ENCODE peak calls at places on chromosomes 16 and 17, in five cellular contexts. A is ovary, T is H1, Z is fibroblast of lung, N is GM13977. Y is an unnamed sample.

GRCh38 chr16:86044241-86044671 is 145.3 kb downstream of the IRF8 start:
- DNase-seq in A (no peak), T (peak), Z (peak), N (peak), Y (peak)

GRCh38 chr17:40518401-40519088 is 17.1 kb upstream of the TNS4 start:
- DNase-seq in A (no peak), T (no peak), Z (no peak), N (no peak), Y (peak)

GRCh38 chr17:78341559-78342437 is 18.1 kb downstream of the SOCS3 start:
- DNase-seq in A (peak), T (peak), Z (peak), N (peak), Y (peak)

GRCh38 chr17:7249830-7250229 is 1.7 kb downstream of the CTDNEP1 start:
- DNase-seq in A (no peak), T (no peak), Z (no peak), N (no peak), Y (no peak)

GRCh38 chr17:76720211-76720610 is 6.2 kb downstream of the JMJD6 start:
- DNase-seq in A (no peak), T (no peak), Z (no peak), N (no peak), Y (no peak)

GRCh38 chr17:55727920-55728319 is 5.3 kb upstream of the TMEM100 start:
- DNase-seq in A (no peak), T (no peak), Z (no peak), N (no peak), Y (no peak)

GRCh38 chr16:31130899-31131298 is 4.6 kb downstream of the PRSS8 start:
- DNase-seq in A (no peak), T (peak), Z (no peak), N (no peak), Y (peak)

GRCh38 chr16:81889896-81890634 is 111.0 kb downstream of the PLCG2 start:
- DNase-seq in A (peak), T (peak), Z (peak), N (peak), Y (peak)

GRCh38 chr16:23274968-23275367 is 27.1 kb upstream of the SCNN1B start:
- DNase-seq in A (no peak), T (no peak), Z (no peak), N (no peak), Y (no peak)

DNA sequence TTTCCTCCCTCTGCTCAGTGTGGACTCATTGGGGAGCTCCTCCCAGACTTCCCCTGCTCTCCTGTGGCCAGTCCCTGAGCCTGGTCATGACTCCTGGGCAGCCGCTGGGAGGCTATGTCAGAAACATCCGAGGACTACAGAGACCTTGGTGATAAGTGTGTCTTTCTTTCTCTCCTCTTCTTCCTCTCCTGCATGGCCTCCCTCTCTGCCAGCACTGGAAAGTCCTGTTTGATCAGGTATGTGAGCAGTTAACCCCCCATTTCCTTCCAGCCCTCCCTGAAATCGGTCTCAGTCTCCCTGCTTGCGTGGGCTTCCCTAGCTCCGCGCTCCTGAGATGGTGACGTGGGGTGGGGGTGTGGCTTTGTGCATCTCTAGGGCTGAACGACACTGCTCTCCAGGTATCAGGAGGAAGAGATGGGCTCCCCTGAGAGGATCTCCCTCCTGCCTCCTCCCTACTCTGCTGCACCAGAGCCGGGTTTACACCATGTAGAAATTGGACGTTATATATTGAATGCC is 2.1 kb downstream of the RHBDL3 start:
- DNase-seq in A (no peak), T (peak), Z (no peak), N (no peak), Y (peak)
- TF ChIP-seq CTCF in A (no peak), T (no peak), Z (no peak), N (no peak), Y (no peak)

GRCh38 chr16:53789159-53789558 is 85.2 kb downstream of the FTO start:
- DNase-seq in A (no peak), T (no peak), Z (peak), N (no peak), Y (no peak)

GRCh38 chr16:53787423-53787822 is 83.5 kb downstream of the FTO start:
- DNase-seq in A (no peak), T (no peak), Z (peak), N (no peak), Y (no peak)

GRCh38 chr16:53792161-53792951 is 88.4 kb downstream of the FTO start:
- DNase-seq in A (no peak), T (no peak), Z (no peak), N (no peak), Y (no peak)
- TF ChIP-seq CTCF in A (no peak), T (no peak), Z (no peak), N (no peak), Y (no peak)

DNA sequence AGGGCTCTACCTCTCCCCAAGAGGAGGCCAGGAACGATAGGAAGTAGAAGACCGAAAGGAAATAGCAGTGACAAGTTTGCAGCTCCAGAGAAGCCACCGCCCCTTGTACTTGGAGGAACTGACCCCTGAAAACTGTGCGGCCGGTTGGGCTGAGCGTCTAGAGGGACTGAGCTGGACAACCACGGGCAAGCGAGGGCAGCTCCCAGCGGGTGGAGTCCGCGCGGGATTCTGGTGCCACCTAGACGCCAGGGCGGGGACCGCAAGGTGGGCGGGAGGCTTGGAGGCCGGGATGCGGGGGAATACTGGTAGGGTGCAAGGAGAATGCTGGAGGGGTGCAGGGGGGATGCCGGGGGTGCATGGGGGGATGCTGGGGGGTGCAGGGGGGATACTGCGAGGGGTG is 1.3 kb upstream of the SLC6A4 start:
- DNase-seq in A (no peak), T (peak), Z (peak), N (peak), Y (no peak)
- TF ChIP-seq CTCF in A (no peak), T (peak), Z (peak), N (peak), Y (peak)

GRCh38 chr16:3971706-3972105 is 91.2 kb upstream of the CREBBP start:
- DNase-seq in A (no peak), T (no peak), Z (no peak), N (no peak), Y (no peak)

GRCh38 chr16:3977376-3977775 is 96.9 kb upstream of the CREBBP start:
- DNase-seq in A (no peak), T (no peak), Z (no peak), N (no peak), Y (no peak)

GRCh38 chr16:3979070-3979469 is 98.6 kb upstream of the CREBBP start:
- DNase-seq in A (no peak), T (no peak), Z (no peak), N (no peak), Y (no peak)

GRCh38 chr16:3971261-3971660 is 90.7 kb upstream of the CREBBP start:
- DNase-seq in A (no peak), T (no peak), Z (peak), N (peak), Y (peak)

GRCh38 chr16:3974751-3975150 is 94.2 kb upstream of the CREBBP start:
- DNase-seq in A (no peak), T (no peak), Z (no peak), N (no peak), Y (no peak)
- TF ChIP-seq CTCF in A (no peak), T (no peak), Z (no peak), N (no peak), Y (no peak)

GRCh38 chr17:79836952-79837887 is 2.0 kb downstream of the CBX4 start:
- DNase-seq in A (peak), T (peak), Z (peak), N (peak), Y (peak)
- TF ChIP-seq CTCF in A (no peak), T (no peak), Z (peak), N (no peak), Y (no peak)

GRCh38 chr17:15311996-15312395 is 29.4 kb downstream of the TEKT3 start:
- DNase-seq in A (no peak), T (no peak), Z (no peak), N (no peak), Y (no peak)
- TF ChIP-seq CTCF in A (no peak), T (no peak), Z (no peak), N (no peak), Y (no peak)

GRCh38 chr16:58652741-58653140 is 23.1 kb upstream of the CNOT1 start:
- DNase-seq in A (no peak), T (peak), Z (peak), N (no peak), Y (no peak)
- TF ChIP-seq CTCF in A (no peak), T (no peak), Z (no peak), N (no peak), Y (no peak)